ENCODE peak calls at places on chromosome 10, in five cellular contexts. R is NCI-H748 treated with DMSO at 0.1 percent for 48 hours; L is activated gamma-delta T cell treated with Interleukin-2 at 50 U/mL for 16 hours; Y is EH; K is activated naive CD4-positive, alpha-beta T cell. X is an unnamed sample.

GRCh38 chr10:124618674-124619073 is 125.5 kb downstream of the FAM53B start:
- DNase-seq in R (no peak), Y (no peak), L (no peak), K (no peak), X (no peak)

GRCh38 chr10:6823770-6824169 is 243.7 kb upstream of the PRKCQ start:
- DNase-seq in Y (no peak), L (no peak), K (no peak), R (no peak), X (no peak)

GRCh38 chr10:122056431-122057094 is 67.6 kb downstream of the TACC2 start:
- DNase-seq in Y (no peak), K (no peak), L (no peak), R (no peak), X (no peak)

GRCh38 chr10:43408710-43409384 is at the start of gene HNRNPF:
- DNase-seq in L (peak; percentile 89), R (peak; percentile 65), K (peak; percentile 91), Y (peak; percentile 95), X (peak; percentile 77)

GRCh38 chr10:43689618-43689954 is 40.9 kb upstream of the ZNF32 start:
- DNase-seq in L (peak; percentile 20), K (no peak), Y (no peak), R (no peak), X (no peak)

GRCh38 chr10:9229702-9230101 is 1175.2 kb downstream of the GATA3 start:
- DNase-seq in L (no peak), R (no peak), Y (no peak), K (no peak), X (no peak)

GRCh38 chr10:88092975-88093374 is 229.6 kb downstream of the PTEN start:
- DNase-seq in L (no peak), Y (no peak), R (no peak), K (no peak), X (no peak)

GRCh38 chr10:3353235-3353634 is 180.7 kb upstream of the PITRM1 start:
- DNase-seq in Y (no peak), K (no peak), L (no peak), R (no peak), X (no peak)

GRCh38 chr10:131859341-131860020 is 41.3 kb upstream of the PPP2R2D start:
- DNase-seq in R (no peak), K (no peak), L (no peak), Y (no peak), X (no peak)

GRCh38 chr10:85641479-85641967 is 725.1 kb downstream of the GRID1 start:
- DNase-seq in K (no peak), L (no peak), Y (peak; percentile 79), R (no peak), X (no peak)

X was measured in GM12878.